ENCODE peak calls at places on chromosomes 3 and 15, in seven cellular contexts. N is stimulated activated CD4-positive, alpha-beta T cell treated with anti-CD3 and anti-CD28 coated beads, Interleukin-2, amount 100 ng/mL, for 48 hours; C is NCI-H1417 treated with DMSO at 0.1 percent for 48 hours; X is activated T-helper 1 cell treated with anti-CD3 and anti-CD28 coated beads, Interleukin-2, amount 50 U/mL, for 16 hours; S is GM04504; P is Panc1; B is NCI-H446. O is an unnamed sample.
A peak's percentile ranks its signal among the peaks of the same experiment; 100 is the strongest.

GRCh38 chr3:129622418-129622872 is 16.0 kb upstream of the PLXND1 start:
- DNase-seq in N (no peak), C (no peak), X (no peak), S (no peak), P (no peak), B (no peak), O (no peak)

GRCh38 chr15:96381463-96381862 is 51.0 kb downstream of the NR2F2 start:
- DNase-seq in N (no peak), C (no peak), X (no peak), S (no peak), P (no peak), B (no peak), O (no peak)

GRCh38 chr3:59189561-59190338 is 139.9 kb upstream of the CFAP20DC start:
- DNase-seq in N (no peak), C (no peak), X (no peak), S (no peak), P (no peak), B (no peak), O (no peak)

GRCh38 chr15:42349178-42349577 is 10.1 kb upstream of the CAPN3 start:
- DNase-seq in N (no peak), C (no peak), X (no peak), S (no peak), P (no peak), B (no peak), O (no peak)

GRCh38 chr15:60905587-60905986 is 323.5 kb downstream of the RORA start:
- DNase-seq in N (no peak), C (peak; percentile 20), X (no peak), S (no peak), P (no peak), B (no peak), O (no peak)

GRCh38 chr3:64940949-64941348 is 253.1 kb upstream of the ADAMTS9 start:
- DNase-seq in N (no peak), C (no peak), X (no peak), S (no peak), P (no peak), B (no peak), O (no peak)

GRCh38 chr3:123789760-123790159 is 94.4 kb downstream of the MYLK start:
- DNase-seq in N (no peak), C (no peak), X (no peak), S (peak; percentile 68), P (no peak), B (no peak), O (no peak)

GRCh38 chr3:183180105-183180763 is 17.7 kb upstream of the LAMP3 start:
- DNase-seq in N (no peak), C (no peak), X (no peak), S (no peak), P (no peak), B (no peak), O (no peak)

GRCh38 chr3:187944391-187945179 is 199.3 kb upstream of the BCL6 start:
- DNase-seq in N (no peak), C (no peak), X (no peak), S (no peak), P (no peak), B (no peak), O (no peak)

GRCh38 chr3:72127843-72128242 is 342.9 kb upstream of the PROK2 start:
- DNase-seq in N (no peak), C (no peak), X (no peak), S (no peak), P (no peak), B (no peak), O (no peak)